ENCODE peak calls at places on chromosomes 12 and 14, in seven cellular contexts. N is ovary; P is MM.1S; L is breast epithelium; A is CD4-positive, alpha-beta memory T cell; H is colonic mucosa; E is upper lobe of right lung. G is an unnamed sample.

GRCh38 chr14:64405295-64405694 is 17.1 kb downstream of the MTHFD1 start:
- DNase-seq in N (no peak), P (no peak), L (no peak), A (no peak), H (no peak), E (no peak), G (no peak)

GRCh38 chr14:45891417-45892080 is 638.5 kb upstream of the MIS18BP1 start:
- DNase-seq in N (no peak), P (no peak), L (no peak), A (no peak), H (peak; percentile 67), E (no peak), G (no peak)

GRCh38 chr14:79161576-79161975 is 991.4 kb downstream of the NRXN3 start:
- DNase-seq in N (no peak), P (no peak), L (no peak), A (no peak), H (no peak), E (no peak), G (no peak)

GRCh38 chr14:99511421-99512109 is 30.4 kb downstream of the CCNK start:
- DNase-seq in N (peak; percentile 54), P (no peak), L (no peak), A (no peak), H (peak; percentile 13), E (no peak), G (no peak)

GRCh38 chr14:95041477-95042020 is 115.8 kb downstream of the DICER1 start:
- DNase-seq in N (no peak), P (no peak), L (no peak), A (no peak), H (no peak), E (peak; percentile 27), G (no peak)

GRCh38 chr12:75585309-75585708 is 73.9 kb upstream of the KRR1 start:
- DNase-seq in N (no peak), P (no peak), L (no peak), A (no peak), H (no peak), E (no peak), G (no peak)

GRCh38 chr12:53500119-53500775 is 836 bp upstream of the TARBP2 start:
- DNase-seq in N (peak; percentile 79), P (no peak), L (no peak), A (no peak), H (peak; percentile 62), E (peak; percentile 79), G (no peak)

GRCh38 chr14:74875941-74876913 is at the start of gene PROX2:
- DNase-seq in N (no peak), P (no peak), L (no peak), A (no peak), H (no peak), E (no peak), G (no peak)

GRCh38 chr14:27050195-27050594 is 452.4 kb upstream of the NOVA1 start:
- DNase-seq in N (no peak), P (peak; percentile 15), L (no peak), A (no peak), H (no peak), E (no peak), G (no peak)

GRCh38 chr12:51000245-51000644 is 25.9 kb downstream of the SLC11A2 start:
- DNase-seq in N (no peak), P (no peak), L (no peak), A (no peak), H (no peak), E (no peak), G (no peak)

GRCh38 chr12:63978519-63978918 is 134.0 kb downstream of the SRGAP1 start:
- DNase-seq in N (no peak), P (no peak), L (no peak), A (no peak), H (no peak), E (no peak), G (no peak)

GRCh38 chr14:69574266-69574953 is at the start of gene CCDC177:
- DNase-seq in N (peak; percentile 53), P (peak; percentile 50), L (peak; percentile 74), A (peak; percentile 63), H (peak; percentile 63), E (peak; percentile 85), G (peak; percentile 54)

GRCh38 chr14:64682173-64682710 is 22.0 kb upstream of the PLEKHG3 start:
- DNase-seq in N (peak; percentile 79), P (no peak), L (no peak), A (no peak), H (peak; percentile 67), E (peak; percentile 76), G (no peak)

GRCh38 chr14:68140111-68140741 is 320.6 kb downstream of the RAD51B start:
- DNase-seq in N (peak; percentile 62), P (no peak), L (no peak), A (no peak), H (peak; percentile 74), E (no peak), G (no peak)

GRCh38 chr12:105798249-105798835 is 340.4 kb downstream of the NUAK1 start:
- DNase-seq in N (no peak), P (no peak), L (no peak), A (no peak), H (no peak), E (no peak), G (no peak)

GRCh38 chr12:18275974-18276373 is 14.7 kb downstream of the PIK3C2G start:
- DNase-seq in N (no peak), P (no peak), L (no peak), A (no peak), H (no peak), E (no peak), G (no peak)

GRCh38 chr14:56379956-56380355 is 199.6 kb upstream of the TMEM260 start:
- DNase-seq in N (no peak), P (no peak), L (no peak), A (no peak), H (peak; percentile 19), E (no peak), G (no peak)

GRCh38 chr14:76227450-76228050 is 75.8 kb downstream of the GPATCH2L start:
- DNase-seq in N (no peak), P (no peak), L (no peak), A (no peak), H (no peak), E (no peak), G (no peak)

GRCh38 chr14:103395245-103395644 is 10.0 kb downstream of the MARK3 start:
- DNase-seq in N (no peak), P (no peak), L (no peak), A (no peak), H (no peak), E (no peak), G (no peak)

GRCh38 chr12:58629376-58629775 is 290.9 kb downstream of the LRIG3 start:
- DNase-seq in N (no peak), P (no peak), L (no peak), A (no peak), H (no peak), E (no peak), G (no peak)

GRCh38 chr14:53462931-53463778 is 310.0 kb upstream of the DDHD1 start:
- DNase-seq in N (no peak), P (no peak), L (no peak), A (no peak), H (no peak), E (peak; percentile 77), G (no peak)

GRCh38 chr14:105974902-105975301 is 448.5 kb downstream of the TMEM121 start:
- DNase-seq in N (no peak), P (no peak), L (no peak), A (peak; percentile 38), H (no peak), E (no peak), G (peak; percentile 54)

GRCh38 chr12:109428038-109428629 is 49.0 kb downstream of the KCTD10 start:
- DNase-seq in N (peak; percentile 83), P (peak; percentile 83), L (peak; percentile 78), A (peak; percentile 57), H (peak; percentile 83), E (peak; percentile 91), G (peak; percentile 56)

GRCh38 chr12:74903522-74903921 is 306.1 kb downstream of the KCNC2 start:
- DNase-seq in N (no peak), P (no peak), L (no peak), A (no peak), H (no peak), E (no peak), G (no peak)

GRCh38 chr12:22687677-22688076 is 62.7 kb downstream of the ETNK1 start:
- DNase-seq in N (no peak), P (peak; percentile 89), L (no peak), A (no peak), H (no peak), E (no peak), G (peak; percentile 39)

DNA sequence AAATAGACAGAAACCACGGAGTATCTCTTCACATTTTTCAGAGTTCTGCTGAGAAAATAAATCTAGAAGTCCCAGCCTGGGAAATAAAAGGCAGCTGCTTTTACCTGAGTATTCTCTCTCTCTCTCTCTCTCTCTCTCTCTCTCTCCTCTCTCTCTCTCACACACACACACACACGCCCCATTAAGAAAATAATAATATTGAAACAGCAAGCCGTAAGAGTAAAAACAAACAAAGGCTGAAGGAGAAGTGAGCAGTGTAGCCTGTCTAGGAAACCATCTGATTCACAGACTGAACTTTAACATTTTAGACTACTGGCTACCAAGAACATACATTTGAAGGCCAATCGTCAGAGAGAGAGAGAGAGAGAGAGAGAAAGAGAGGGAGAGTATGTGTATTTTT is 8.4 kb downstream of the PTHLH start:
- DNase-seq in N (no peak), P (no peak), L (no peak), A (no peak), H (no peak), E (no peak), G (no peak)
- H3K27ac ChIP-seq in N (no peak overlapping the region), P (no peak overlapping the region), L (no peak overlapping the region), A (no peak overlapping the region), H (no peak overlapping the region), E (no peak overlapping the region), G (no peak overlapping the region)

DNA sequence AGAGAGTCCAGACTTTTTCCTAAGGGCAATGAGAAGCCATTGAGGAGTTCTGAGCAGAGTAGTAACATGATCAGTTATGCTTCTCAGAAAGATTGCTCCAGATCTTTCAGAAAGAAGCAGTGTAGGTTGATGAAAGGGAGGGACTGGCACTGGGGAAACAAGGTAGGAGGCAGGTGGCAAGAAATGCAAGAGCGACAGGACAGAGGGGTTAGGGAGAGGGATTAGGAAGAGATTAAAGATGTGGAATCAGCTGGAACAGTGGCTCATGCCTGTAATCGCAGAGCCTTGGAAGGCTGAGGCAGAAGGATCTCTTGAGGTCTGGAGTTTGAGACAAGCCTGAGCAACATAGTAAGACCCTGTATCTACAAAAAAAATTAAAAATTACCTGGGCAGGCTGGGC is 3.4 kb downstream of the CDCA3 start:
- DNase-seq in N (no peak), P (no peak), L (no peak), A (no peak), H (no peak), E (no peak), G (no peak)
- H3K36me3 ChIP-seq in N (no peaks in the 10 kb centered on the region), P (no peaks in the 10 kb centered on the region), L (no peaks in the 10 kb centered on the region), A (no peaks in the 10 kb centered on the region), H (no peaks in the 10 kb centered on the region), E (no peaks in the 10 kb centered on the region), G (no peaks in the 10 kb centered on the region)

GRCh38 chr14:65922166-65922565 is 509.6 kb downstream of the FUT8 start:
- DNase-seq in N (no peak), P (no peak), L (no peak), A (no peak), H (no peak), E (no peak), G (no peak)
- H3K27me3 ChIP-seq in N (no peaks in the 10 kb centered on the region), P (no peaks in the 10 kb centered on the region), L (no peaks in the 10 kb centered on the region), A (no peaks in the 10 kb centered on the region), H (no peaks in the 10 kb centered on the region), E (no peaks in the 10 kb centered on the region), G (no peaks in the 10 kb centered on the region)

DNA sequence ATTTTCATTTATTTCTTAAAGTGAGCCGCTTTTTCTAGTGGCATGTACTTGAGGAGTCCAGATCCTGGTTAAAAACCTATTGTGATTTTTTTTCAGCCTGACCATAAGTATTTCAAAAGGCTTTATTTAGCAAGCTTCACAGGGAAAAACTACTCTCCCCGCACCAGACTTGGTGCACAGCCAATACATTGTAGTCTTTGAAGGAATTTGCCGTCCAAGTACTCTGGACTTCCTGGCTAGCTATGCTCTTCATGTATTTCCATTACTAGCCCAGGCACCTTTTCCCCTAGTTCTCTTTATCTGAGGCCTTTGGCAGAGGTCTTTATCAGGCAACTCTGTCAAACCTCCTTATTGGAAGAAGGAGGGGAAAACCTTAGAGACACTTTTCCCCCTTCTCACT is 234.7 kb downstream of the CCDC91 start:
- DNase-seq in N (peak; percentile 22), P (no peak), L (no peak), A (no peak), H (no peak), E (no peak), G (no peak)
- H3K27ac ChIP-seq in N (no peak overlapping the region), P (no peak overlapping the region), L (no peak overlapping the region), A (no peak overlapping the region), H (no peak overlapping the region), E (no peak overlapping the region), G (no peak overlapping the region)